ENCODE peak calls at places on chromosome 5, in six cellular contexts. K is A549, D is GM12878, Y is K562, V is HepG2, O is IMR-90. P is an unnamed sample.

GRCh38 chr5:44603496-44604272 is 205.1 kb upstream of the MRPS30 start:
- DNase-seq in K (no peak), D (no peak), Y (peak), V (no peak), O (no peak), P (no peak)

GRCh38 chr5:121667292-121667691 is 184.4 kb upstream of the FTMT start:
- DNase-seq in K (no peak), D (no peak), Y (peak), V (no peak), O (no peak), P (no peak)

GRCh38 chr5:124906339-124907097 is 160.1 kb upstream of the ZNF608 start:
- DNase-seq in K (no peak), D (no peak), Y (no peak), V (peak), O (peak), P (no peak)

GRCh38 chr5:127671218-127671617 is 22.3 kb downstream of the CTXN3 start:
- DNase-seq in K (no peak), D (no peak), Y (peak), V (no peak), O (no peak), P (no peak)

GRCh38 chr5:107218457-107219193 is 452.1 kb downstream of the EFNA5 start:
- DNase-seq in K (no peak), D (no peak), Y (no peak), V (no peak), O (peak), P (no peak)

GRCh38 chr5:81544351-81545001 is 150.5 kb upstream of the ACOT12 start:
- DNase-seq in K (no peak), D (no peak), Y (peak), V (no peak), O (peak), P (no peak)

GRCh38 chr5:68330564-68330963 is 115.0 kb downstream of the PIK3R1 start:
- DNase-seq in K (no peak), D (no peak), Y (no peak), V (no peak), O (peak), P (no peak)

GRCh38 chr5:181060231-181060590 is 20.1 kb downstream of the BTNL9 start:
- DNase-seq in K (no peak), D (no peak), Y (no peak), V (no peak), O (no peak), P (no peak)

GRCh38 chr5:74094096-74094778 is 468.2 kb downstream of the ARHGEF28 start:
- DNase-seq in K (no peak), D (no peak), Y (no peak), V (no peak), O (no peak), P (no peak)

GRCh38 chr5:161086456-161086855 is 234.4 kb upstream of the ATP10B start:
- DNase-seq in K (no peak), D (no peak), Y (no peak), V (no peak), O (peak), P (no peak)

GRCh38 chr5:137603891-137604290 is 104.8 kb upstream of the SPOCK1 start:
- DNase-seq in K (no peak), D (no peak), Y (no peak), V (no peak), O (no peak), P (no peak)

GRCh38 chr5:135217669-135218485 is 181.2 kb downstream of the MACROH2A1 start:
- DNase-seq in K (peak), D (no peak), Y (peak), V (no peak), O (no peak), P (peak)

GRCh38 chr5:115810776-115811175 is 5.7 kb downstream of the CDO1 start:
- DNase-seq in K (no peak), D (no peak), Y (no peak), V (no peak), O (peak), P (no peak)

GRCh38 chr5:1112596-1113331 is 901 bp upstream of the SLC12A7 start:
- DNase-seq in K (no peak), D (no peak), Y (no peak), V (peak), O (no peak), P (no peak)

GRCh38 chr5:142946547-142947426 is 176.6 kb downstream of the ARHGAP26 start:
- DNase-seq in K (no peak), D (no peak), Y (no peak), V (no peak), O (no peak), P (no peak)

GRCh38 chr5:172492991-172493390 is 38.7 kb upstream of the SH3PXD2B start:
- DNase-seq in K (no peak), D (no peak), Y (no peak), V (no peak), O (no peak), P (no peak)

GRCh38 chr5:150505041-150505511 is 2.9 kb upstream of the NDST1 start:
- DNase-seq in K (no peak), D (no peak), Y (no peak), V (no peak), O (no peak), P (no peak)

GRCh38 chr5:157331807-157332206 is 65.9 kb downstream of the CYFIP2 start:
- DNase-seq in K (no peak), D (no peak), Y (no peak), V (no peak), O (no peak), P (no peak)

GRCh38 chr5:73446631-73447233 is 1.8 kb downstream of the FOXD1 start:
- DNase-seq in K (no peak), D (no peak), Y (peak), V (no peak), O (no peak), P (no peak)

GRCh38 chr5:128199104-128199503 is 115.5 kb downstream of the SLC12A2 start:
- DNase-seq in K (no peak), D (no peak), Y (peak), V (no peak), O (peak), P (no peak)

GRCh38 chr5:6858419-6858818 is 145.2 kb downstream of the TENT4A start:
- DNase-seq in K (no peak), D (no peak), Y (no peak), V (no peak), O (no peak), P (no peak)

GRCh38 chr5:74386571-74387334 is 253.8 kb downstream of the ENC1 start:
- DNase-seq in K (no peak), D (no peak), Y (no peak), V (no peak), O (peak), P (no peak)

GRCh38 chr5:117242028-117242427 is 667.4 kb upstream of the SEMA6A start:
- DNase-seq in K (no peak), D (no peak), Y (no peak), V (no peak), O (no peak), P (no peak)

GRCh38 chr5:151208481-151208914 is 15.4 kb downstream of the CCDC69 start:
- DNase-seq in K (no peak), D (no peak), Y (no peak), V (no peak), O (no peak), P (no peak)

GRCh38 chr5:158060216-158060615 is 201.3 kb upstream of the CLINT1 start:
- DNase-seq in K (no peak), D (no peak), Y (no peak), V (no peak), O (no peak), P (no peak)

GRCh38 chr5:20360243-20360642 is 372.2 kb upstream of the CDH18 start:
- DNase-seq in K (no peak), D (no peak), Y (no peak), V (no peak), O (no peak), P (no peak)

GRCh38 chr5:56301041-56301440 is 67.9 kb upstream of the ANKRD55 start:
- DNase-seq in K (no peak), D (no peak), Y (no peak), V (no peak), O (no peak), P (no peak)

DNA sequence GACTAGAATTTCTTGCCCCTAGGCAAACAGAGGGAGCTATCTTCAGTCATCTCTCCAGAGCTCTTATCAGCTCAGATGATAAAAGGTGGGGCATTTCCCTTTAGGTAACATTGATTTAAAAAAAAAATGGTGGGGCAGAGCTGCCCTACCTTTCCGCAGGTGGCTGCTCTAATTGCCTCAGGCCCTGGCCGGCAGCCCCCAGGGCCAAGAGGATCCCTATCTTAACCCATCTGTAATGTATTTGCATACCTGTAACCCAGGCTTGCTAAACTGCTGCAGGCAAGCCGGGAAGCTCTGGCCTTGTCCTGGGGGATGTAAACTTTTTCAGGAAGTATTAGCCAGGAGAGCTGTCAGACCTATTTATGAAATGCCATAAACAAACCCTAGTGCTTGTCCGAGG is 21.0 kb upstream of the ZSWIM6 start:
- DNase-seq in K (no peak), D (no peak), Y (no peak), V (no peak), O (no peak), P (no peak)
- TF ChIP-seq BHLHE40 in K (no peak), D (no peak), Y (no peak), V (no peak), O (no peak), P (no peak)

GRCh38 chr5:54610197-54610898 is 92.8 kb downstream of the SNX18 start:
- DNase-seq in K (no peak), D (peak), Y (no peak), V (no peak), O (no peak), P (no peak)
- TF ChIP-seq BHLHE40 in K (no peak), D (peak), Y (no peak), V (no peak), O (no peak), P (no peak)

DNA sequence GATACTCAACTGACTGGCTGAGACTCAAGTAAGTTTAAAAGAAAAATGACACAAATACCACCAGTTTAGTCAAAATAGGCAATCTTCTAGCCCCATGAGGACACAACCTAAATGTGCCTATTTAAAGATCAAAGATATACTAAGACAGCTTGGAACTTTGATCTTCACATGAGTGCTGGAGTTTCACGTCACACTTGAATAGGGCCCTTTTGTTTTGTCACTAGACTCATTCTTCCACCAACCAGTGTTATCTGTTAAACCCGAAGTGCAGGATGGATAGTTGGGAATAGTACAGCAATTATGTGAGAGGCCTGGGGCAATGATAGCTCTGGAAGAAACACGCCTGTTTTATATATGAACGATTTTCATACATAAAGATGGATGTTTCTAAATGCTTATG is 792.8 kb upstream of the NUDT12 start:
- DNase-seq in K (no peak), D (no peak), Y (no peak), V (peak), O (no peak), P (no peak)
- TF ChIP-seq BHLHE40 in K (no peak), D (no peak), Y (no peak), V (no peak), O (no peak), P (no peak)

DNA sequence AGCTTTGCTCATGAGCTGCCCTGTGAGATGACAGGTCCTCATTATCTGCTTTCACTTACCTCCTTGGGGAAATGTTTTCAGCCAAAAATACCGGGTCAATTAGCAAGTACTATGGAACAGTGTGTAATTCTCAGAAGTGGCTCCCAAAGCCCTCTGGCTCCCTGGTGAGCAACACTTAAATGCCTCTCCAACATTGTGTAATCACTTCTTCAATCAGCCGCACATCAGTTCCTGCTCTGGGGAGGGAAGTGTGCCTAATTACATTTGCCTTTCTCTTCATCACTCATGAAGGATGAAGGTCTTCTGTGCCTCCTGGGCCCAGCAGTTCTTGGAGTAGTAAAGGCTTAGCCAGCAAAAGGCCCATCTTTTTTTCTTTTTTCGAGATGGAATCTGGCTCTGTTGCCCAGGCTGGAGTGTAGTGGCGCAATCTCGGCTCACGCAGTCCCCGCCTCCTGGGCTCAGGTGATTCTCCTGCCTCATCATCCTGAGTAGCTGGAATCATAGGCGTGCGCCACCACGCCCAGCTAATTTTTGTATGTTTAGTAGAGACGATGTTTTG is 23.1 kb downstream of the NIM1K start:
- DNase-seq in K (no peak), D (no peak), Y (peak), V (no peak), O (no peak), P (no peak)
- TF ChIP-seq BHLHE40 in K (no peak), D (no peak), Y (peak), V (no peak), O (no peak), P (no peak)

GRCh38 chr5:176675676-176676360 is 28.5 kb downstream of the TSPAN17 start:
- DNase-seq in K (peak), D (no peak), Y (peak), V (peak), O (no peak), P (peak)
- TF ChIP-seq BHLHE40 in K (no peak), D (no peak), Y (no peak), V (no peak), O (no peak), P (no peak)

GRCh38 chr5:14753947-14754346 is 89.4 kb downstream of the OTULIN start:
- DNase-seq in K (no peak), D (no peak), Y (no peak), V (no peak), O (peak), P (no peak)
- TF ChIP-seq BHLHE40 in K (no peak), D (no peak), Y (no peak), V (no peak), O (no peak), P (no peak)

DNA sequence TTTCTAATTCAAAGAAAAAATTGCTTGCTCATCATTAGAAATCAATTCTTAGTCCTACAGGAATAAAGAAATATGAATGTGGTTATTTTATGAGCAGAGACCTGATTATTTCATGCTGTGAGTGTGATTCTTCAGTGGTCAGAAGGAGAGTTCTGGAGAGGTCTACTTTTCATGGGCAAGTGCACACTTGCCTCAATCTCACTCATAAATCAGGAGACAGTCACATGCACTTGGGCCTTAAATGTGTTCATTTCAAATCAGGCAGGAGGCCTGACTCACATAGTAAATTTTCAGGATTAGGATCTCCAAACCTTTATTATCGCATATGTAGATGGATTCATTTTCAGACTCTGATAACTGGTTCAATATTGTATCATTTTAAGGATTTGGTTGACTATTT is 323.2 kb upstream of the CCNH start:
- DNase-seq in K (no peak), D (no peak), Y (no peak), V (no peak), O (no peak), P (no peak)
- TF ChIP-seq BHLHE40 in K (no peak), D (no peak), Y (no peak), V (no peak), O (no peak), P (no peak)

GRCh38 chr5:154320209-154320608 is 125.6 kb upstream of the SAP30L start:
- DNase-seq in K (no peak), D (no peak), Y (no peak), V (no peak), O (no peak), P (no peak)
- TF ChIP-seq BHLHE40 in K (no peak), D (no peak), Y (no peak), V (no peak), O (no peak), P (no peak)

GRCh38 chr5:37198066-37198465 is 51.1 kb downstream of the CPLANE1 start:
- DNase-seq in K (no peak), D (no peak), Y (no peak), V (no peak), O (no peak), P (no peak)

GRCh38 chr5:37198842-37199241 is 50.3 kb downstream of the CPLANE1 start:
- DNase-seq in K (no peak), D (no peak), Y (no peak), V (no peak), O (peak), P (no peak)

GRCh38 chr5:37197340-37198050 is 51.7 kb downstream of the CPLANE1 start:
- DNase-seq in K (no peak), D (no peak), Y (no peak), V (no peak), O (peak), P (no peak)
- TF ChIP-seq BHLHE40 in K (no peak), D (no peak), Y (no peak), V (no peak), O (no peak), P (no peak)

GRCh38 chr5:54874337-54875021 is 110.9 kb downstream of the ESM1 start:
- DNase-seq in K (no peak), D (no peak), Y (no peak), V (no peak), O (peak), P (no peak)
- TF ChIP-seq BHLHE40 in K (no peak), D (no peak), Y (no peak), V (no peak), O (peak), P (no peak)

P was measured in HEK293T.